ENCODE peak calls at places on chromosomes 4 and X, in five cellular contexts. Y is neuronal stem cell, O is trophoblast cell, W is mesenchymal stem cell, Q is H1. I is an unnamed sample.

GRCh38 chr4:139501117-139501516 is 47.2 kb downstream of the RAB33B start:
- DNase-seq in O (no peak), Q (no peak), W (no peak), Y (no peak), I (no peak)

GRCh38 chr4:180028682-180029081 is 2214.5 kb upstream of the TENM3 start:
- DNase-seq in Y (peak; percentile 38), O (peak; percentile 68), Q (peak; percentile 13), W (peak; percentile 57), I (peak; percentile 63)

GRCh38 chr4:127165971-127166370 is 466.8 kb upstream of the INTU start:
- DNase-seq in W (peak; percentile 74), O (no peak), Y (no peak), Q (no peak), I (no peak)

GRCh38 chr4:23320881-23321612 is 568.8 kb downstream of the PPARGC1A start:
- DNase-seq in O (no peak), W (no peak), Y (no peak), Q (no peak), I (no peak)

GRCh38 chr4:77154761-77155499 is 2.1 kb upstream of the CCNG2 start:
- DNase-seq in Y (no peak), Q (no peak), W (no peak), O (no peak), I (no peak)

GRCh38 chr4:14095881-14096280 is 468.4 kb upstream of the BOD1L1 start:
- DNase-seq in Y (no peak), Q (no peak), O (no peak), W (no peak), I (no peak)

GRCh38 chrX:87634361-87634760 is 116.8 kb downstream of the KLHL4 start:
- DNase-seq in O (no peak), Q (no peak), W (no peak), Y (no peak), I (no peak)

GRCh38 chr4:106092361-106093040 is 197.2 kb downstream of the NPNT start:
- DNase-seq in Y (no peak), O (no peak), W (no peak), Q (no peak), I (no peak)

GRCh38 chrX:95382799-95383198 is 1301.8 kb upstream of the DIAPH2 start:
- DNase-seq in Y (no peak), O (peak; percentile 0), W (no peak), Q (no peak), I (no peak)

GRCh38 chr4:124931050-124931449 is 218.5 kb upstream of the ANKRD50 start:
- DNase-seq in Y (no peak), O (no peak), Q (no peak), W (no peak), I (no peak)

GRCh38 chr4:40403079-40403478 is 67.9 kb downstream of the CHRNA9 start:
- DNase-seq in W (no peak), Q (no peak), Y (no peak), O (peak; percentile 93), I (no peak)

GRCh38 chr4:42750091-42750490 is 93.2 kb upstream of the ATP8A1 start:
- DNase-seq in O (no peak), Q (no peak), Y (no peak), W (no peak), I (no peak)

GRCh38 chr4:69095301-69095731 is 958 bp upstream of the UGT2B7 start:
- DNase-seq in O (no peak), Q (no peak), W (peak; percentile 26), Y (no peak), I (no peak)

GRCh38 chrX:8971116-8971515 is 62.8 kb downstream of the FAM9B start:
- DNase-seq in Q (no peak), Y (no peak), O (peak; percentile 67), W (peak; percentile 62), I (no peak)

DNA sequence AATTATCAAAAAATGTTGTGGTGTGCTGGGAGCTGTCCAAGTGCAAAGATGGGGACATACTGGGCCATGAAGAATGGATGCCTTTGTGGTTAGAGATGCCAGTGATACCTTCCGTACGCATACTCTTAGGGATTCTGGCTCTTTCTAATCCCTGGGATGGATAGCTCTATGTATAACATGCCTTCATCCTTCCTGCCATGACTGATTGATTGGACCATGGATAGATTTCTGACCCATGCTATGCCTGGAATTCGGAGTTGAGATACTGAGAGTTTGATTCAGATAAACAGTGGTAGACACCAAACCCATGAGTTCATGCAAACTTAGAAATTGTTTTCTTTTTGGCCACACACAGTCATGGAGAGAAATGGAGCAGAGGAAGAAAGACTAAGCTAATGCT is 147.2 kb upstream of the WDFY3 start:
- DNase-seq in W (peak; percentile 69), Y (no peak), Q (no peak), O (no peak), I (no peak)
- H2BK12ac ChIP-seq in W (no peak overlapping the region), Y (no peak overlapping the region), Q (no peak overlapping the region), O (no peak overlapping the region), I (no peak overlapping the region)

DNA sequence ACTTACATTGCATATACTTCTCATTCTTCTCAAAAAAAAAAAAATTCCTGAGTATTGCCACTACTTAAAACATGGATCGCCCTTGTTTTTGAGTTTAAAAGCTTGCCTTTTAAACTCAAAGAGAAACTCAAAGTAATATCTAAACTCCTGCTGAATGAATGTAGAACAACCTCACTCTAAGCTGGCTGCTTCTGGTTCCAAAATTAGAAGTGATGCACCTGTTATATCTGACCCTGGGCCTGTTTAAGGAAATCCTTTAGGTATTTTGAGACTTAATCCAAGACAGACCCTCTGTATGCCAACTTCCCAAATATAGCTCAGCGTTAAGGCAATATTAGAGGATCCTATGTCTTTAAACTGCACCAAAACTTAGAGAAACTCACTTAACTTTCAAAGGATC is 1.8 kb upstream of the OTUD4 start:
- DNase-seq in O (no peak), W (no peak), Y (no peak), Q (no peak), I (no peak)
- H2BK12ac ChIP-seq in O (no peak overlapping the region), W (no peak overlapping the region), Y (no peak overlapping the region), Q (no peak overlapping the region), I (no peak overlapping the region)

GRCh38 chr4:122000849-122001248 is 49.0 kb upstream of the TRPC3 start:
- DNase-seq in O (no peak), Y (no peak), Q (no peak), W (no peak), I (no peak)

GRCh38 chr4:122003335-122003734 is 51.5 kb upstream of the TRPC3 start:
- DNase-seq in W (no peak), O (peak; percentile 86), Y (peak; percentile 12), Q (peak; percentile 33), I (peak; percentile 82)

GRCh38 chr4:121995790-121996537 is 44.1 kb upstream of the TRPC3 start:
- DNase-seq in O (no peak), Y (no peak), W (no peak), Q (no peak), I (no peak)

DNA sequence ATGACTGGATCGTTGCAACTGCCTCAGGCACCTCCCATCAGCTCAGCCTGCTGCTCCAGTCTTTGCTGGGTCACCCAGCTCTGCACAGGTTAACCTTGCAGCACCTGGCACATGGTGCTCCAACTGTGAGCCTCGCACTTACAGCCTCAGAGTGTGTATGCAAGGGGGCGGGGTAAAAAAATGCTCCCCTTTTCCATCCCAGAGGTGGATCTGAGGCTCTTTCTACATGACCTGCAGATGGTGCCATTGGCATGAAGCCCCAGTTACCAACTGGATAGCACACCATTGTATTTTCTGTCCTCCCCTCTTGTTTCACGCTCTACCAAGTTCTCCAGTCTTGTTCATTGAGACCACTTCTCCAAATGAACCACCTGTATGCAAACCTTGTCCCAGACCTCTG is 46.2 kb upstream of the TRPC3 start:
- DNase-seq in Y (no peak), W (no peak), Q (no peak), O (no peak), I (peak; percentile 52)
- H2BK12ac ChIP-seq in Y (no peak overlapping the region), W (no peak overlapping the region), Q (no peak overlapping the region), O (no peak overlapping the region), I (no peak overlapping the region)

GRCh38 chr4:16914208-16914607 is 15.8 kb upstream of the LDB2 start:
- DNase-seq in W (peak; percentile 26), Y (no peak), Q (no peak), O (no peak), I (peak; percentile 59)
- H2BK12ac ChIP-seq in W (no peak overlapping the region), Y (no peak overlapping the region), Q (peak overlapping the region; percentile 3), O (no peak overlapping the region), I (no peak overlapping the region)

DNA sequence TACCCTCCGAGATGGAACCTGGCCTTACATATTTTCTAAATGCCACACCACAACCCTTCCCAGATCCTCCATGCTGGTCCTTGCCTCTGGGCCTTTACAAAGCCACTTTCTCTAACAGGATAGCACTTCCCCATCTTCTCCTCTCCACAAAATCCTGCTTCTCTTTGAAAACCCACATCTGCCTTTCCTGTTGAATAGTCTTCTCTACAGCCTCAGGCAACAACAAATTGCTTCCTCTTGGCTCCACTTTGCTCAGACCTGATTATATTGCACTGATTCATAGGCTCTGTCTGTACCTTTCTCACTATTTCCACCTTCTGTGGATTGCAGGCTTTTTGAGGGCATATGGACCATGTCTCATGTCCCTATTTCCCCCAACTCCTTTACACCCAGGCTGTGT is 203.7 kb upstream of the MBNL3 start:
- DNase-seq in Q (no peak), W (no peak), O (peak; percentile 80), Y (no peak), I (no peak)
- H2BK12ac ChIP-seq in Q (no peak overlapping the region), W (no peak overlapping the region), O (no peak overlapping the region), Y (no peak overlapping the region), I (no peak overlapping the region)

DNA sequence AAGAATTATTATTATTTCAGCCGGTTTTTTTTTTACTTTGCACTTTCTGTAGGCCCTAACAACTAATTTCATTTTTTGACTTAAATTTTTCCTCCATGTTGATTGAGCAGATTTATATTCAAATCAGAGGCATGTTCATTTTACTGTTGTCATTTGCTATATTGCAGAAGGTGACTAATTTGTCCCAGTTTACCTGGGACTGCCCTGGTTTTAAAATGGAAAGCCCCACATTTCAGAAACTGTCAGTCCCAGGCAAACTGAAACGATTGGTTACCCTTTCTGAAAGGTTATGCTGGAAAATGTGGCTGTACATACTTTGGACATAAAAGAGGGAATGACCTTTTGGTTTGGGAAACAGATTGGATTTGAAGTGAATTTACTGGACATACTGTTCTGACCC is 160.0 kb downstream of the SPCS3 start:
- DNase-seq in W (no peak), O (no peak), Y (no peak), Q (no peak), I (no peak)
- H2BK12ac ChIP-seq in W (no peak overlapping the region), O (no peak overlapping the region), Y (no peak overlapping the region), Q (no peak overlapping the region), I (no peak overlapping the region)

GRCh38 chr4:158940276-158940675 is 162.6 kb upstream of the RAPGEF2 start:
- DNase-seq in O (no peak), W (no peak), Q (no peak), Y (no peak), I (no peak)
- H2BK12ac ChIP-seq in O (no peak overlapping the region), W (no peak overlapping the region), Q (no peak overlapping the region), Y (no peak overlapping the region), I (no peak overlapping the region)

DNA sequence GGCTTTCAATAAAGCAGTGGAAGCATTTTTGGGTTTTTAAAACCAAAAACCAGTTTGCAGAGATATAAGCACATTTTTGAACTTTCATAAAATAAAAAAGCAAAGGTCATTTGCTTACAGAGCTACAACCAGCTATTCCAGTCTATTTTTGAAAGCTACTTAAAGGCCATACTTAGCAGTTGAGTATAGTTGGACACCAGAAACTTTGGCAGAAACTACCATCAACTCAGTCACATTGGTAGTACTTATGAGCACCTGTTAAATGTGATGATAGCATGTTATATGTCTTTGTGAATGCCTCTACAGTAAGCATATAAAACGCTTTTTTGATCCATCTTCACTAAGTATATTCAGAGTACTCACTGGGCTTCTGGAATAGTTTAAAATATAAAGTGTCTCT is 104.1 kb downstream of the IQCM start:
- DNase-seq in O (no peak), W (no peak), Y (no peak), Q (no peak), I (no peak)
- H2BK12ac ChIP-seq in O (no peak overlapping the region), W (no peak overlapping the region), Y (no peak overlapping the region), Q (no peak overlapping the region), I (no peak overlapping the region)